ENCODE peak calls at places on chromosomes 7 and 10, in four cellular contexts. I is Calu3; F is CD8-positive, alpha-beta T cell; G is RWPE2. X is an unnamed sample.

GRCh38 chr7:1455241-1455939 is 3.9 kb downstream of the MICALL2 start:
- DNase-seq in I (peak; percentile 99), F (no peak), G (peak; percentile 94), X (no peak)

GRCh38 chr7:139482662-139483466 is 609 bp downstream of the KLRG2 start:
- DNase-seq in I (peak; percentile 50), F (no peak), G (no peak), X (no peak)

GRCh38 chr10:43968961-43969360 is 320.3 kb upstream of the ZNF32 start:
- DNase-seq in I (no peak), F (no peak), G (no peak), X (no peak)

GRCh38 chr10:69815099-69815498 is 13.4 kb downstream of the COL13A1 start:
- DNase-seq in I (no peak), F (no peak), G (no peak), X (no peak)

GRCh38 chr10:74738052-74738451 is 88.3 kb upstream of the KAT6B start:
- DNase-seq in I (no peak), F (no peak), G (no peak), X (peak; percentile 36)

GRCh38 chr10:70084189-70084588 is 31.5 kb downstream of the MACROH2A2 start:
- DNase-seq in I (no peak), F (no peak), G (no peak), X (no peak)

GRCh38 chr10:132865236-132865635 is 77.1 kb downstream of the CFAP46 start:
- DNase-seq in I (no peak), F (no peak), G (peak; percentile 45), X (no peak)

GRCh38 chr10:107952649-107953589 is 788.4 kb upstream of the SORCS1 start:
- DNase-seq in I (no peak), F (no peak), G (no peak), X (no peak)

GRCh38 chr10:34280599-34281374 is 534.3 kb downstream of the PARD3 start:
- DNase-seq in I (no peak), F (no peak), G (peak; percentile 67), X (no peak)

GRCh38 chr10:75034131-75034512 is 77.3 kb upstream of the SAMD8 start:
- DNase-seq in I (no peak), F (no peak), G (no peak), X (no peak)

GRCh38 chr10:34866848-34867247 is 51.8 kb upstream of the PARD3 start:
- DNase-seq in I (no peak), F (no peak), G (no peak), X (no peak)

GRCh38 chr7:101066141-101066857 is 19.0 kb upstream of the TRIM56 start:
- DNase-seq in I (no peak), F (no peak), G (no peak), X (no peak)

GRCh38 chr7:2169923-2170575 is 62.7 kb downstream of the MAD1L1 start:
- DNase-seq in I (no peak), F (no peak), G (no peak), X (no peak)

GRCh38 chr7:151245360-151246160 is 2.9 kb downstream of the SMARCD3 start:
- DNase-seq in I (peak; percentile 55), F (peak; percentile 71), G (peak; percentile 47), X (peak; percentile 88)

GRCh38 chr7:25014735-25015134 is 34.8 kb upstream of the OSBPL3 start:
- DNase-seq in I (no peak), F (no peak), G (no peak), X (no peak)

GRCh38 chr10:7767209-7767608 is 20.6 kb downstream of the KIN start:
- DNase-seq in I (no peak), F (no peak), G (no peak), X (no peak)

GRCh38 chr7:88401009-88401623 is 94.4 kb upstream of the STEAP4 start:
- DNase-seq in I (no peak), F (no peak), G (no peak), X (no peak)

GRCh38 chr10:100009283-100009792 is 409 bp downstream of the DNMBP start:
- DNase-seq in I (no peak), F (no peak), G (no peak), X (no peak)

GRCh38 chr7:105257338-105257737 is 131.4 kb downstream of the SRPK2 start:
- DNase-seq in I (no peak), F (no peak), G (no peak), X (no peak)

GRCh38 chr7:39252916-39253315 is 275.2 kb downstream of the POU6F2 start:
- DNase-seq in I (no peak), F (no peak), G (no peak), X (no peak)

GRCh38 chr7:68074242-68074641 is 1077.6 kb downstream of the TYW1 start:
- DNase-seq in I (no peak), F (no peak), G (no peak), X (no peak)

GRCh38 chr10:59557052-59557451 is 152.6 kb downstream of the SLC16A9 start:
- DNase-seq in I (no peak), F (no peak), G (no peak), X (no peak)

GRCh38 chr7:131555565-131556054 is 818 bp downstream of the PODXL start:
- DNase-seq in I (no peak), F (no peak), G (no peak), X (no peak)

GRCh38 chr10:111087331-111087756 is 10.5 kb downstream of the ADRA2A start:
- DNase-seq in I (no peak), F (no peak), G (peak; percentile 9), X (no peak)

GRCh38 chr10:75063461-75064230 is 47.8 kb upstream of the SAMD8 start:
- DNase-seq in I (no peak), F (no peak), G (no peak), X (no peak)

GRCh38 chr10:32795598-32796183 is 162.3 kb downstream of the ITGB1 start:
- DNase-seq in I (peak; percentile 23), F (no peak), G (no peak), X (peak; percentile 18)

GRCh38 chr7:91288208-91288824 is 24.1 kb downstream of the FZD1 start:
- DNase-seq in I (peak; percentile 49), F (no peak), G (no peak), X (peak; percentile 20)

GRCh38 chr7:2205036-2205780 is 27.5 kb downstream of the MAD1L1 start:
- DNase-seq in I (no peak), F (no peak), G (no peak), X (no peak)

GRCh38 chr10:31769564-31769963 is 159.1 kb downstream of the ARHGAP12 start:
- DNase-seq in I (no peak), F (no peak), G (no peak), X (no peak)

GRCh38 chr10:50506861-50507573 is 116.7 kb downstream of the SGMS1 start:
- DNase-seq in I (no peak), F (no peak), G (no peak), X (no peak)

GRCh38 chr7:47940482-47941001 is 7.7 kb downstream of the PKD1L1 start:
- DNase-seq in I (no peak), F (no peak), G (no peak), X (no peak)

GRCh38 chr10:126928252-126928651 is 23.0 kb downstream of the DOCK1 start:
- DNase-seq in I (no peak), F (no peak), G (no peak), X (no peak)

GRCh38 chr10:90960355-90960814 is 39.5 kb upstream of the ANKRD1 start:
- DNase-seq in I (no peak), F (no peak), G (no peak), X (peak; percentile 24)

GRCh38 chr7:130063036-130063435 is 7.3 kb upstream of the KLHDC10 start:
- DNase-seq in I (peak; percentile 60), F (peak; percentile 65), G (no peak), X (no peak)

GRCh38 chr10:13670311-13670710 is 83.5 kb downstream of the PRPF18 start:
- DNase-seq in I (no peak), F (no peak), G (no peak), X (no peak)

GRCh38 chr10:72292223-72292691 is 18.5 kb downstream of the DDIT4 start:
- DNase-seq in I (peak; percentile 90), F (no peak), G (peak; percentile 95), X (no peak)
- TF ChIP-seq CTCF in I (no peak), F (no peak), G (no peak), X (no peak)

GRCh38 chr10:79178614-79179403 is 110.0 kb downstream of the ZMIZ1 start:
- DNase-seq in I (no peak), F (no peak), G (no peak), X (no peak)
- TF ChIP-seq CTCF in I (no peak), F (no peak), G (no peak), X (no peak)

GRCh38 chr7:103447073-103447960 is 1.3 kb upstream of the SLC26A5 start:
- DNase-seq in I (peak; percentile 60), F (no peak), G (no peak), X (peak; percentile 62)
- TF ChIP-seq CTCF in I (peak; percentile 46), F (peak; percentile 32), G (peak; percentile 86), X (peak; percentile 69)

GRCh38 chr10:18793951-18794350 is 134.7 kb downstream of the ARL5B start:
- DNase-seq in I (no peak), F (no peak), G (no peak), X (no peak)
- TF ChIP-seq CTCF in I (no peak), F (no peak), G (peak; percentile 60), X (no peak)

GRCh38 chr10:97444212-97444611 is 1.6 kb downstream of the EXOSC1 start:
- DNase-seq in I (no peak), F (no peak), G (no peak), X (no peak)

GRCh38 chr10:97450828-97451227 is 4.9 kb downstream of the ZDHHC16 start:
- DNase-seq in I (no peak), F (no peak), G (no peak), X (no peak)

GRCh38 chr10:97445357-97445721 is 467 bp downstream of the EXOSC1 start:
- DNase-seq in I (no peak), F (no peak), G (no peak), X (no peak)

GRCh38 chr10:97442277-97442676 is 3.5 kb downstream of the EXOSC1 start:
- DNase-seq in I (no peak), F (no peak), G (no peak), X (no peak)

GRCh38 chr10:97445722-97446639 is at the start of the genes EXOSC1 and ZDHHC16:
- DNase-seq in I (peak; percentile 82), F (peak; percentile 89), G (peak; percentile 89), X (peak; percentile 98)
- TF ChIP-seq CTCF in I (no peak), F (no peak), G (no peak), X (peak; percentile 21)

GRCh38 chr7:111801277-111801676 is 239.0 kb upstream of the IMMP2L start:
- DNase-seq in I (no peak), F (no peak), G (no peak), X (no peak)
- TF ChIP-seq CTCF in I (no peak), F (no peak), G (no peak), X (no peak)